ENCODE peak calls at places on chromosome 17, in nine cellular contexts. P is astrocyte, S is mesendoderm, K is nucleus accumbens, I is NCI-H460, E is NCI-H446, T is NCI-H1092 treated with DMSO at 0.1 percent for 48 hours, N is H54, U is NCI-H1048. Q is an unnamed sample.

GRCh38 chr17:50043290-50044148 is 12.4 kb upstream of the ITGA3 start:
- DNase-seq in K (no peak), S (no peak), E (no peak), N (no peak), T (no peak), U (no peak), I (no peak), P (peak), Q (no peak)

GRCh38 chr17:10428781-10429180 is 7.0 kb upstream of the MYH8 start:
- DNase-seq in I (no peak), N (no peak), P (no peak), T (no peak), S (no peak), E (no peak), U (no peak), K (no peak), Q (no peak)

GRCh38 chr17:74493381-74493833 is 27.0 kb downstream of the CD300A start:
- DNase-seq in S (peak), P (peak), I (peak), T (peak), N (peak), K (peak), E (peak), U (no peak), Q (peak)

GRCh38 chr17:14748036-14748715 is 447.3 kb downstream of the HS3ST3B1 start:
- DNase-seq in T (no peak), S (no peak), N (no peak), P (no peak), E (no peak), I (no peak), K (no peak), U (no peak), Q (no peak)

GRCh38 chr17:19346351-19347255 is 15.9 kb downstream of the B9D1 start:
- DNase-seq in S (no peak), I (peak), P (peak), E (no peak), U (no peak), N (peak), K (no peak), T (no peak), Q (peak)

GRCh38 chr17:1999557-2000251 is 25.4 kb downstream of the RTN4RL1 start:
- DNase-seq in P (no peak), U (no peak), T (peak), E (no peak), N (no peak), K (peak), S (peak), I (no peak), Q (no peak)

GRCh38 chr17:50076591-50077235 is 18.4 kb upstream of the PDK2 start:
- DNase-seq in E (no peak), T (no peak), N (no peak), S (peak), I (no peak), K (no peak), P (no peak), U (no peak), Q (no peak)

GRCh38 chr17:6704472-6705052 is 8.6 kb downstream of the SLC13A5 start:
- DNase-seq in I (no peak), N (no peak), E (no peak), U (no peak), T (no peak), P (no peak), K (no peak), S (no peak), Q (no peak)

GRCh38 chr17:37089998-37090397 is 141.2 kb downstream of the AATF start:
- DNase-seq in N (no peak), I (no peak), S (no peak), P (no peak), T (no peak), K (no peak), E (no peak), U (no peak), Q (no peak)

GRCh38 chr17:40364121-40364861 is at the start of gene GJD3:
- DNase-seq in S (no peak), E (no peak), U (no peak), I (no peak), K (no peak), N (no peak), T (no peak), P (no peak), Q (no peak)

GRCh38 chr17:82915697-82916027 is 75.8 kb upstream of the ZNF750 start:
- DNase-seq in S (no peak), T (no peak), K (no peak), I (no peak), U (no peak), E (no peak), P (no peak), N (no peak), Q (no peak)

GRCh38 chr17:17772231-17772630 is 64.6 kb downstream of the SREBF1 start:
- DNase-seq in P (no peak), N (no peak), K (no peak), S (no peak), I (no peak), U (no peak), E (no peak), T (no peak), Q (no peak)

GRCh38 chr17:20120835-20121234 is 111.7 kb downstream of the SPECC1 start:
- DNase-seq in T (no peak), N (no peak), U (no peak), E (peak), I (no peak), S (no peak), K (peak), P (no peak), Q (no peak)

GRCh38 chr17:59696682-59697277 is 10.4 kb downstream of the PTRH2 start:
- DNase-seq in E (no peak), T (no peak), U (no peak), S (no peak), N (no peak), P (no peak), K (no peak), I (no peak), Q (no peak)

GRCh38 chr17:81256616-81257015 is 17.5 kb downstream of the NDUFAF8 start:
- DNase-seq in T (no peak), I (no peak), N (peak), S (no peak), P (peak), K (no peak), U (no peak), E (no peak), Q (peak)

GRCh38 chr17:21282231-21282630 is 2.3 kb upstream of the MAP2K3 start:
- DNase-seq in K (no peak), T (no peak), E (no peak), P (peak), I (peak), S (peak), U (no peak), N (peak), Q (peak)

GRCh38 chr17:81422776-81423697 is 27.8 kb downstream of the BAHCC1 start:
- DNase-seq in I (peak), S (peak), P (peak), K (peak), N (peak), T (no peak), E (peak), U (no peak), Q (peak)

GRCh38 chr17:32954477-32954876 is 26.5 kb downstream of the TMEM98 start:
- DNase-seq in E (no peak), T (no peak), N (no peak), S (no peak), I (no peak), K (no peak), P (no peak), U (no peak), Q (no peak)

GRCh38 chr17:28412131-28412530 is 6.1 kb upstream of the SLC46A1 start:
- DNase-seq in U (no peak), I (no peak), P (no peak), K (no peak), N (no peak), S (no peak), T (no peak), E (no peak), Q (no peak)

GRCh38 chr17:17745476-17746455 is 64.5 kb downstream of the RAI1 start:
- DNase-seq in K (peak), T (peak), I (no peak), U (no peak), P (no peak), E (no peak), S (no peak), N (no peak), Q (no peak)

GRCh38 chr17:75785016-75785769 is 587 bp downstream of the UNK start:
- DNase-seq in N (peak), U (peak), S (peak), P (peak), I (peak), K (peak), E (peak), T (peak), Q (peak)

GRCh38 chr17:28574536-28574935 is 2.2 kb downstream of the ALDOC start:
- DNase-seq in P (no peak), K (no peak), T (no peak), N (no peak), E (no peak), U (no peak), S (no peak), I (no peak), Q (no peak)

GRCh38 chr17:72569193-72569946 is 448.6 kb downstream of the SOX9 start:
- DNase-seq in T (peak), I (no peak), E (no peak), S (no peak), U (no peak), P (no peak), N (no peak), K (no peak), Q (no peak)

GRCh38 chr17:40311575-40311974 is 2.6 kb downstream of the RARA start:
- DNase-seq in I (no peak), S (no peak), N (no peak), K (no peak), U (no peak), T (peak), E (no peak), P (no peak), Q (no peak)

GRCh38 chr17:13704333-13704732 is 102.6 kb upstream of the HS3ST3A1 start:
- DNase-seq in I (no peak), T (no peak), N (no peak), S (no peak), E (no peak), U (no peak), P (peak), K (no peak), Q (peak)

GRCh38 chr17:51362818-51363598 is 102.7 kb downstream of the UTP18 start:
- DNase-seq in E (no peak), N (no peak), S (peak), K (peak), T (no peak), U (no peak), I (no peak), P (no peak), Q (no peak)

Q was measured in brain microvascular endothelial cell.